ENCODE peak calls at places on chromosome 19, in four cellular contexts. D, U, I and F are unnamed samples. For H3K4me1, the result is how much of the 10 kb centered on the place peaks cover.

GRCh38 chr19:6593651-6594416 is 2.9 kb upstream of the CD70 start:
- DNase-seq in D (no peak), U (no peak), I (no peak), F (no peak)

GRCh38 chr19:3034845-3035541 is 5.9 kb upstream of the TLE2 start:
- DNase-seq in D (peak), U (no peak), I (no peak), F (peak)

GRCh38 chr19:38079926-38080380 is 144.1 kb downstream of the DPF1 start:
- DNase-seq in D (no peak), U (no peak), I (no peak), F (no peak)

GRCh38 chr19:343941-344624 is 513 bp downstream of the MIER2 start:
- DNase-seq in D (peak), U (no peak), I (no peak), F (peak)

GRCh38 chr19:7883105-7883504 is 5.2 kb upstream of the LRRC8E start:
- DNase-seq in D (no peak), U (no peak), I (no peak), F (no peak)

GRCh38 chr19:39413269-39413902 is 917 bp downstream of the PLEKHG2 start:
- DNase-seq in D (no peak), U (peak), I (peak), F (peak)

GRCh38 chr19:48639483-48640375 is 2.5 kb upstream of the DBP start:
- DNase-seq in D (no peak), U (no peak), I (peak), F (no peak)

GRCh38 chr19:18282021-18282787 is 782 bp upstream of the JUND start:
- DNase-seq in D (no peak), U (peak), I (no peak), F (no peak)

GRCh38 chr19:5046339-5047039 is 77.6 kb downstream of the KDM4B start:
- DNase-seq in D (no peak), U (no peak), I (peak), F (no peak)

GRCh38 chr19:42286349-42287016 is 15.4 kb upstream of the PRR19 start:
- DNase-seq in D (no peak), U (peak), I (peak), F (peak)

GRCh38 chr19:6649189-6649588 is 20.8 kb downstream of the TNFSF14 start:
- DNase-seq in D (no peak), U (no peak), I (no peak), F (no peak)

GRCh38 chr19:46442808-46443450 is 14.2 kb upstream of the PNMA8C start:
- DNase-seq in D (no peak), U (no peak), I (peak), F (no peak)

GRCh38 chr19:16715613-16716012 is 4.0 kb upstream of the NWD1 start:
- DNase-seq in D (no peak), U (no peak), I (no peak), F (no peak)

GRCh38 chr19:58218899-58219298 is 9.8 kb upstream of the ZNF544 start:
- DNase-seq in D (peak), U (no peak), I (no peak), F (peak)

GRCh38 chr19:42465827-42466280 is 23.1 kb upstream of the CXCL17 start:
- DNase-seq in D (no peak), U (no peak), I (no peak), F (no peak)

GRCh38 chr19:1430201-1430621 is 8.0 kb upstream of the RPS15 start:
- DNase-seq in D (no peak), U (no peak), I (no peak), F (no peak)

GRCh38 chr19:52188822-52189744 is 769 bp upstream of the PPP2R1A start:
- DNase-seq in D (no peak), U (peak), I (no peak), F (peak)

GRCh38 chr19:4914736-4915501 is 5.6 kb downstream of the UHRF1 start:
- DNase-seq in D (peak), U (no peak), I (no peak), F (peak)

GRCh38 chr19:5489511-5489910 is 34.3 kb downstream of the ZNRF4 start:
- DNase-seq in D (no peak), U (no peak), I (no peak), F (no peak)

GRCh38 chr19:3849092-3849491 is 19.7 kb downstream of the ZFR2 start:
- DNase-seq in D (peak), U (no peak), I (no peak), F (peak)

GRCh38 chr19:38114651-38115050 is 109.4 kb downstream of the DPF1 start:
- DNase-seq in D (no peak), U (no peak), I (no peak), F (no peak)

GRCh38 chr19:49130325-49130724 is 11.0 kb downstream of the PPFIA3 start:
- DNase-seq in D (no peak), U (no peak), I (no peak), F (no peak)

GRCh38 chr19:16615788-16616187 is 12.2 kb downstream of the MED26 start:
- DNase-seq in D (no peak), U (no peak), I (no peak), F (no peak)

GRCh38 chr19:52270266-52270885 is 989 bp downstream of the ZNF766 start:
- DNase-seq in D (peak), U (no peak), I (peak), F (peak)

GRCh38 chr19:7748756-7749155 is 1.4 kb upstream of the CD209 start:
- DNase-seq in D (no peak), U (no peak), I (peak), F (no peak)

GRCh38 chr19:14562660-14563589 is 8.9 kb downstream of the NDUFB7 start:
- DNase-seq in D (no peak), U (no peak), I (no peak), F (no peak)

GRCh38 chr19:14560776-14561108 is 11.1 kb downstream of the NDUFB7 start:
- DNase-seq in D (no peak), U (no peak), I (no peak), F (no peak)

GRCh38 chr19:14561832-14562351 is 10.0 kb downstream of the NDUFB7 start:
- DNase-seq in D (no peak), U (no peak), I (peak), F (no peak)

GRCh38 chr19:14559916-14560775 is 11.7 kb downstream of the NDUFB7 start:
- DNase-seq in D (no peak), U (no peak), I (no peak), F (no peak)

DNA sequence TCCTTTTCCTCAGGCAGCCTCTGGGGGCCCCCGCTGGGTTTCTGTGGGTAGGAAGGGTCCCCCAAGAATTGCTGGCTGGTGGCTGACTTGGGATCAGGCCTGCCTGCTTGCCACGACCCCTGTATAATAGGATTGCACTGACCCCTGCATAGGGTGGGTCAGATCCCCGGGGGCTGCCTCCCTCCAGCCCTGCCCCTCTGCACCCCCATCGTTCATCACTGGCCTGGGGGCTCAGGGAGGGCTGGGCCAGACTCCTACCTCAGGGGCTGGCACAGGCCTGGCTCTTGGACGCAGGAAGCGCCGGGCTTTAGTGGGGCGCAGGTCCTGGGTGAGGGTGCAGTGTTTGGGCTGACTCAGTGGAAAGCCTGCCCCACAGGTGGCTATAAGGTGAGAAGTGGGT is 10.6 kb downstream of the NDUFB7 start:
- DNase-seq in D (no peak), U (no peak), I (no peak), F (no peak)
- H3K4me1 ChIP-seq in D (under half), U (under half), I (under half), F (under half)

DNA sequence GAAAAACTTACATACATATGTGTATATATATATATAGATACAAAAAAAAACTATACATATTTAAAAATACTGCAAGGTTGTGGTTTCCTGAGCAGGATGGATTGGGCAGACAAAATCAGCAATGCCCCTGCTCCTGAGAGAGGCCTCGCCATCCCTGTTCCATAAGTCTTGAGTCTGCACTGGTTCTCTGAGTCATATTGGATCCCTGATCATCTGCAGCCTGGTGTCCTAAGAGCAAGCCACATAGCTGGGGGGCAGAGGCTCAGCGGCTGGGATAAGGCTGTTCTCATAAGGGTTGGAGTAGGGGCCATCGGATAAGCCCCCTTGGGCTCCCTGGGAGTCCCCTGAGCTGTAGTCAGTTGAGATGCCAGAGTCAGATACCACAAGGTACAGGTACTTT is 3.3 kb downstream of the SWSAP1 start:
- DNase-seq in D (no peak), U (no peak), I (no peak), F (no peak)
- H3K4me1 ChIP-seq in D (half or more), U (under half), I (half or more), F (under half)

GRCh38 chr19:41223431-41224234 is 4.6 kb downstream of the AXL start:
- DNase-seq in D (no peak), U (no peak), I (peak), F (no peak)
- H3K4me1 ChIP-seq in D (under half), U (under half), I (under half), F (under half)

DNA sequence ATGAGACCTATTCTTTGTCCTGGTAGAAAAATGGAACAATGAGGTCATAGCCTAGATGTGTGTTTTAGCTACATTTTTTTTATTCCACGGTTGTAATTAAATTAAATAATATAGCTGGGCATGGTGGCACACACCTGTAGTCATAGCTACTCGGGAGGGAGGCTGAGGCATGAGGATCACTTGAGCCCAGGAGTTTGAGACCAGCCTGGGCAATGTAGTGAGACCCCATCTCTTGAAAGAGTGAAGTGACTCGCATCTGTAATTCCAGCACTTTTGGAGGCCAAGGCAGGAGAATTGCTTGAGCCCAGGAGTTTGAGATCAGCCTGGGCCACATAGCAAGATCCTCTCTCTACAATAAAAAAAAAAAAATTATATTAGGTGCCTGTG is 11.7 kb upstream of the CBLC start:
- DNase-seq in D (no peak), U (no peak), I (no peak), F (no peak)
- H3K4me1 ChIP-seq in D (under half), U (under half), I (under half), F (under half)

GRCh38 chr19:54309811-54310210 is 3.2 kb downstream of the LILRA5 start:
- DNase-seq in D (no peak), U (no peak), I (no peak), F (no peak)

GRCh38 chr19:54310543-54310942 is 2.4 kb downstream of the LILRA5 start:
- DNase-seq in D (no peak), U (no peak), I (no peak), F (no peak)

GRCh38 chr19:54311486-54311885 is 1.5 kb downstream of the LILRA5 start:
- DNase-seq in D (no peak), U (no peak), I (no peak), F (no peak)

GRCh38 chr19:54312011-54312410 is 955 bp downstream of the LILRA5 start:
- DNase-seq in D (no peak), U (no peak), I (no peak), F (no peak)

GRCh38 chr19:54312436-54313362 is at the start of gene LILRA5:
- DNase-seq in D (no peak), U (no peak), I (no peak), F (no peak)
- H3K4me1 ChIP-seq in D (under half), U (under half), I (under half), F (under half)

DNA sequence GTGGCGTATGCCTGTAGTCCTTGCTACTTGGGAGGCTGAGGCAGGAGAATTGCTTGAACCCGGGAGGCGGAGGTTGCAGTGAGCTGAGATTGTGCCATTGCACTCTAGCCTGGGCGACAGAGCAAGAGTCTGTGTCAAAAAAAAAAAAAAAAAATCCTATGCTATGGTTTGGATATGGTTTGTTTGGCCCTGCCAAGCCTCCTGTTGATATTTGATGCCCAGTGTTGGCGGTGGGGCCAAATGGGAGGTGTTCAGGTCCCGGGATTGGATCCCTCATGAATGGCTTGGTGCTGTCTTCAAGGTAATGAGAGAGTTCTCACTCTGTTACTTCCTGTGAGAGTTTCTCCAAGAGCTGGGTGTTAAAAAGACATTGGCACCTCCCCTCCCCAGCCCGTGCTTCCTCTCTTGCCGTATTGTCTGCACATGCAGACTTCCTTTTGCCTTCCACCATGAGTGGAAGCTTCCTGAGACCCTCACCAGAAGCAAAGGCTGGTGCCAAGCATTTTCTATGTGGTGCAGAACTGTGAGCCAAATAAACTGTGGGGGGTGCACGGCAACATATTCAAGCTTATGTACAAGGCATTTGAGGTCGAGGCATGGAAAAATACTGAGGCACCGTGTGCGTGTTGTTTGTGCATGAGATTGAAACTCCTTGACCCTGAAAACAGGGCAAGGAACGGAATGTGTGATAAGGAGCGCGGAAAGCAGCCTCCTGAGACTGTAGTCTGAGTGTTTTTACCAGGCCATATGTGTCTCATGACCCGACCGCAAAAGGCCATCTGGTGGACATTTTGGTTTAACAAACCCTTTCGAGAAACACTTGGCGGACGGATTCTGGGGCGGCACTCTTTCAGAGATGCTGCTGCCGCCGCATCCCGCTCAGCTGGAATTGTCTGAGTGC is 7.3 kb downstream of the SIGLEC9 start:
- DNase-seq in D (peak), U (peak), I (peak), F (no peak)
- H3K4me1 ChIP-seq in D (half or more), U (under half), I (under half), F (under half)

GRCh38 chr19:54209748-54210494 is 9.3 kb downstream of the RPS9 start:
- DNase-seq in D (peak), U (peak), I (peak), F (peak)
- H3K4me1 ChIP-seq in D (half or more), U (under half), I (half or more), F (under half)

GRCh38 chr19:34180709-34181108 is 8.4 kb downstream of the LSM14A start:
- DNase-seq in D (no peak), U (no peak), I (no peak), F (no peak)
- H3K4me1 ChIP-seq in D (half or more), U (under half), I (half or more), F (under half)

DNA sequence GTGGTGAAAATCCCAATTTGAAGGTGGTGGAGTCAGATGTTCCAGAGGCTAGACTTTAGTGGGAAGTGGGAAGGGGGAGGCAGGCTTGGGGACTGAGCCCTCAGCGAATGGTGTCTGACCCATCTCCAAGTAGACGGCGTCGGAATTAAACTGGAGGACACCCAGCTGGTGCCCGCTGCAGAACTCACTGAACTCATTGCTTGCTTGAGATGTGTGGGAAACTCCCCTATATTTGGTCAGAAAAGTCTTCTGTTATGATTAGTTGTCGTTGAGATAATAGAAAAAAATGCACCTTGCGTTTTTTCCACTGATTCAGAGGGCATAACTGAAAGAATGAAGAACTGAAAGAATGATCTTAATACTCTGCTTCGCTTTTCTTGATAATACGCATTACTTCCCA is 871 bp upstream of the ZNF583 start:
- DNase-seq in D (no peak), U (no peak), I (peak), F (no peak)
- H3K4me1 ChIP-seq in D (under half), U (under half), I (under half), F (under half)